ENCODE peak calls at places on chromosome 19, in nine cellular contexts. Z is cardiac fibroblast, S is lung microvascular endothelial cell, J is left lobe of liver, K is nucleus accumbens, O is GM06990, L is RCC 7860, N is CD14-positive monocyte, B is foreskin fibroblast. E is an unnamed sample.

GRCh38 chr19:6480843-6481415 is 658 bp downstream of the DENND1C start:
- DNase-seq in Z (no peak), J (no peak), S (no peak), B (no peak), N (no peak), L (no peak), K (no peak), O (no peak), E (no peak)

GRCh38 chr19:9362905-9363304 is at the start of gene ZNF177:
- DNase-seq in S (no peak), J (no peak), N (no peak), K (no peak), B (peak; percentile 9), O (no peak), L (no peak), Z (peak; percentile 4), E (no peak)

GRCh38 chr19:31497709-31498108 is 148.5 kb upstream of the TSHZ3 start:
- DNase-seq in J (no peak), O (no peak), Z (no peak), K (no peak), L (no peak), B (no peak), N (no peak), S (no peak), E (no peak)

GRCh38 chr19:13492128-13492527 is 14.2 kb downstream of the CACNA1A start:
- DNase-seq in K (no peak), S (no peak), O (no peak), L (no peak), J (no peak), Z (peak; percentile 84), N (no peak), B (peak; percentile 57), E (peak; percentile 55)

GRCh38 chr19:30407310-30407709 is 35.1 kb downstream of the ZNF536 start:
- DNase-seq in S (no peak), L (no peak), K (no peak), J (no peak), N (no peak), Z (no peak), O (no peak), B (no peak), E (no peak)

GRCh38 chr19:44973982-44974735 is 19.0 kb downstream of the CLPTM1 start:
- DNase-seq in S (no peak), N (no peak), J (no peak), K (no peak), O (no peak), Z (no peak), L (no peak), B (no peak), E (no peak)

GRCh38 chr19:46626441-46626840 is 1.6 kb upstream of the PTGIR start:
- DNase-seq in S (no peak), K (no peak), L (no peak), O (no peak), Z (no peak), B (no peak), N (no peak), J (no peak), E (no peak)

GRCh38 chr19:10568826-10569651 is at the start of gene CDKN2D:
- DNase-seq in J (peak; percentile 100), O (peak; percentile 100), N (peak; percentile 99), K (peak; percentile 98), L (peak; percentile 98), Z (peak; percentile 100), S (peak; percentile 100), B (peak; percentile 99), E (peak; percentile 95)

GRCh38 chr19:32404213-32404938 is 1.2 kb upstream of the DPY19L3 start:
- DNase-seq in L (no peak), B (no peak), Z (peak; percentile 31), K (no peak), J (no peak), O (no peak), S (peak; percentile 52), N (no peak), E (no peak)

GRCh38 chr19:12985049-12985776 is 10.1 kb upstream of the NFIX start:
- DNase-seq in J (no peak), S (peak; percentile 53), N (no peak), Z (peak; percentile 66), K (peak; percentile 71), O (no peak), L (peak; percentile 71), B (peak; percentile 56), E (no peak)

GRCh38 chr19:58021541-58022282 is 12.1 kb upstream of the ZSCAN1 start:
- DNase-seq in K (no peak), N (no peak), O (no peak), J (no peak), S (peak; percentile 27), B (peak; percentile 34), L (peak; percentile 15), Z (peak; percentile 69), E (peak; percentile 60)

GRCh38 chr19:35856546-35857149 is at the start of gene KIRREL2:
- DNase-seq in J (no peak), Z (no peak), B (no peak), K (no peak), L (no peak), N (no peak), O (no peak), S (no peak), E (no peak)

GRCh38 chr19:11033763-11034162 is 55.5 kb upstream of the LDLR start:
- DNase-seq in B (no peak), Z (no peak), K (no peak), N (no peak), J (no peak), O (no peak), L (no peak), S (no peak), E (no peak)

GRCh38 chr19:18205180-18205915 is 1.5 kb upstream of the RAB3A start:
- DNase-seq in J (peak; percentile 77), O (peak; percentile 61), K (no peak), Z (peak; percentile 76), B (peak; percentile 65), S (peak; percentile 82), N (peak; percentile 65), L (no peak), E (peak; percentile 78)

GRCh38 chr19:38457690-38458405 is 24.4 kb downstream of the RYR1 start:
- DNase-seq in J (no peak), K (no peak), O (no peak), S (no peak), Z (no peak), B (no peak), N (no peak), L (no peak), E (no peak)

GRCh38 chr19:32165176-32165575 is 180.2 kb upstream of the ZNF507 start:
- DNase-seq in J (peak; percentile 27), B (no peak), N (no peak), L (no peak), K (no peak), Z (no peak), O (no peak), S (no peak), E (no peak)

GRCh38 chr19:48558018-48558684 is 6.2 kb downstream of the SULT2B1 start:
- DNase-seq in L (peak; percentile 83), O (no peak), B (peak; percentile 66), K (no peak), S (no peak), N (no peak), J (no peak), Z (peak; percentile 71), E (peak; percentile 64)

GRCh38 chr19:51948979-51949378 is 21.7 kb downstream of the ZNF613 start:
- DNase-seq in B (peak; percentile 39), S (no peak), K (no peak), Z (peak; percentile 38), O (peak; percentile 8), L (no peak), J (no peak), N (no peak), E (peak; percentile 79)

GRCh38 chr19:45507864-45508680 is 793 bp downstream of the VASP start:
- DNase-seq in N (no peak), B (no peak), J (no peak), L (no peak), K (no peak), O (peak; percentile 65), S (peak; percentile 32), Z (peak; percentile 40), E (peak; percentile 71)

GRCh38 chr19:34475026-34475974 is 6.3 kb upstream of the WTIP start:
- DNase-seq in K (no peak), L (no peak), J (no peak), S (peak; percentile 20), Z (peak; percentile 90), B (peak; percentile 79), N (no peak), O (no peak), E (peak; percentile 75)

E was measured in AG08396.